ENCODE peak calls at places on chromosomes 5 and 9, in four cellular contexts. H, N, Q and G are unnamed samples.

GRCh38 chr5:164728733-164729132 is 1223.3 kb downstream of the MAT2B start:
- DNase-seq in H (no peak), N (no peak), Q (no peak), G (no peak)

GRCh38 chr5:104400941-104401340 is 838.4 kb upstream of the NUDT12 start:
- DNase-seq in H (no peak), N (no peak), Q (no peak), G (no peak)

GRCh38 chr5:140402258-140403074 is 833 bp downstream of the ANKHD1 start:
- DNase-seq in H (no peak), N (peak; percentile 45), Q (peak; percentile 44), G (peak; percentile 72)

GRCh38 chr5:124162782-124163532 is 583.5 kb downstream of the ZNF608 start:
- DNase-seq in H (no peak), N (no peak), Q (no peak), G (no peak)

GRCh38 chr5:81925012-81925411 is 46.8 kb upstream of the ATG10 start:
- DNase-seq in H (no peak), N (no peak), Q (no peak), G (no peak)

GRCh38 chr9:16057541-16057940 is 504.7 kb downstream of the CCDC171 start:
- DNase-seq in H (no peak), N (no peak), Q (no peak), G (no peak)

GRCh38 chr9:124741149-124741548 is 30.0 kb downstream of the NR6A1 start:
- DNase-seq in H (no peak), N (no peak), Q (no peak), G (no peak)

GRCh38 chr5:84985148-84985547 is 600.5 kb upstream of the EDIL3 start:
- DNase-seq in H (no peak), N (no peak), Q (no peak), G (no peak)

GRCh38 chr9:126702501-126703329 is 89.0 kb downstream of the LMX1B start:
- DNase-seq in H (peak; percentile 86), N (peak; percentile 35), Q (no peak), G (no peak)

GRCh38 chr9:70421272-70422180 is 7.1 kb upstream of the KLF9 start:
- DNase-seq in H (no peak), N (peak; percentile 36), Q (no peak), G (peak; percentile 75)

GRCh38 chr5:137894586-137894985 is 5.3 kb downstream of the PKD2L2 start:
- DNase-seq in H (no peak), N (no peak), Q (no peak), G (no peak)

GRCh38 chr9:93048706-93049448 is 9.6 kb upstream of the SUSD3 start:
- DNase-seq in H (no peak), N (no peak), Q (no peak), G (no peak)

GRCh38 chr9:17225407-17225806 is 90.6 kb downstream of the CNTLN start:
- DNase-seq in H (no peak), N (no peak), Q (no peak), G (no peak)

GRCh38 chr5:72187388-72188070 is 80.3 kb downstream of the MAP1B start:
- DNase-seq in H (no peak), N (no peak), Q (no peak), G (no peak)

GRCh38 chr9:125341566-125341965 is 79.9 kb downstream of the GAPVD1 start:
- DNase-seq in H (no peak), N (no peak), Q (no peak), G (no peak)

GRCh38 chr9:76292246-76292645 is 102.0 kb downstream of the RFK start:
- DNase-seq in H (no peak), N (no peak), Q (no peak), G (no peak)

GRCh38 chr9:88829276-88829675 is 162.0 kb upstream of the S1PR3 start:
- DNase-seq in H (no peak), N (no peak), Q (no peak), G (no peak)

GRCh38 chr9:114484215-114484853 is 20.9 kb downstream of the WHRN start:
- DNase-seq in H (no peak), N (no peak), Q (no peak), G (no peak)

GRCh38 chr5:149724884-149725283 is 5.2 kb upstream of the PPARGC1B start:
- DNase-seq in H (no peak), N (no peak), Q (no peak), G (no peak)

GRCh38 chr5:157308826-157309465 is 43.0 kb downstream of the CYFIP2 start:
- DNase-seq in H (no peak), N (no peak), Q (no peak), G (no peak)

GRCh38 chr9:130220351-130220750 is 45.2 kb upstream of the HMCN2 start:
- DNase-seq in H (no peak), N (no peak), Q (no peak), G (no peak)

GRCh38 chr5:114101153-114101552 is 260.7 kb upstream of the KCNN2 start:
- DNase-seq in H (no peak), N (no peak), Q (peak; percentile 3), G (no peak)

GRCh38 chr5:65927497-65928340 is 1.3 kb downstream of the ERBIN start:
- DNase-seq in H (no peak), N (peak; percentile 16), Q (no peak), G (no peak)